ENCODE peak calls at places on chromosomes 12 and 14, in eight cellular contexts. Z, R, E, M, Q, I, J and N are unnamed samples.

GRCh38 chr12:40225337-40225983 is 663 bp downstream of the LRRK2 start:
- DNase-seq in J (no peak), Q (no peak), Z (no peak), E (no peak), M (no peak), R (no peak), I (no peak), N (no peak)

GRCh38 chr12:5784626-5785130 is 160.4 kb downstream of the ANO2 start:
- DNase-seq in M (no peak), E (peak; percentile 32), J (no peak), Z (no peak), I (no peak), R (no peak), Q (no peak), N (no peak)

GRCh38 chr12:93860659-93861373 is 183.6 kb downstream of the CRADD start:
- DNase-seq in Z (no peak), R (no peak), E (no peak), Q (no peak), I (no peak), M (no peak), J (no peak), N (no peak)

GRCh38 chr14:55580401-55581010 is 499 bp downstream of the KTN1 start:
- DNase-seq in R (no peak), Q (peak; percentile 26), I (peak; percentile 34), Z (peak; percentile 53), E (no peak), J (no peak), M (no peak), N (no peak)

GRCh38 chr12:54191550-54192022 is 2.8 kb upstream of the SMUG1 start:
- DNase-seq in Z (peak; percentile 79), R (peak; percentile 65), J (no peak), E (peak; percentile 97), M (peak; percentile 67), I (peak; percentile 86), Q (peak; percentile 79), N (peak; percentile 90)

GRCh38 chr12:57611810-57612710 is 825 bp downstream of the ARHGEF25 start:
- DNase-seq in R (no peak), Q (no peak), Z (no peak), J (no peak), M (no peak), E (no peak), I (no peak), N (no peak)

GRCh38 chr12:65823481-65824313 is 586 bp upstream of the HMGA2 start:
- DNase-seq in E (peak; percentile 78), Q (no peak), R (no peak), Z (peak; percentile 9), M (peak; percentile 22), J (no peak), I (peak; percentile 48), N (peak; percentile 67)

GRCh38 chr12:105831372-105831771 is 307.4 kb downstream of the NUAK1 start:
- DNase-seq in E (peak; percentile 23), I (no peak), Z (no peak), R (no peak), M (no peak), J (no peak), Q (no peak), N (no peak)

GRCh38 chr12:56633465-56634241 is 3.5 kb upstream of the BAZ2A start:
- DNase-seq in J (no peak), I (no peak), Z (no peak), M (no peak), R (no peak), E (no peak), Q (no peak), N (no peak)

GRCh38 chr12:114982760-114983159 is 298.8 kb upstream of the TBX3 start:
- DNase-seq in I (no peak), Z (no peak), E (no peak), Q (no peak), R (no peak), M (peak; percentile 30), J (no peak), N (peak; percentile 39)

GRCh38 chr14:103329421-103330347 is 4.4 kb upstream of the EIF5 start:
- DNase-seq in Q (no peak), M (peak; percentile 44), R (no peak), I (no peak), E (no peak), Z (no peak), J (no peak), N (peak; percentile 69)

GRCh38 chr12:1927751-1928351 is 9.4 kb upstream of the CACNA2D4 start:
- DNase-seq in Q (no peak), R (no peak), M (no peak), Z (no peak), E (peak; percentile 65), J (no peak), I (no peak), N (no peak)

GRCh38 chr12:69068431-69068830 is 135.5 kb upstream of the CPM start:
- DNase-seq in R (no peak), E (no peak), M (peak; percentile 35), I (no peak), J (no peak), Z (no peak), Q (no peak), N (no peak)

GRCh38 chr12:73460212-73460611 is 1077.4 kb upstream of the ATXN7L3B start:
- DNase-seq in M (no peak), R (no peak), E (no peak), J (no peak), I (no peak), Z (no peak), Q (no peak), N (no peak)

GRCh38 chr14:75972729-75973480 is 8.9 kb downstream of the TGFB3 start:
- DNase-seq in R (no peak), I (no peak), E (peak; percentile 28), Z (no peak), Q (no peak), J (no peak), M (no peak), N (no peak)

GRCh38 chr14:93715279-93715927 is 72.9 kb downstream of the PRIMA1 start:
- DNase-seq in M (no peak), I (no peak), Z (no peak), E (no peak), J (no peak), Q (no peak), R (no peak), N (no peak)

GRCh38 chr12:99435095-99435791 is 212.3 kb upstream of the GARIN6 start:
- DNase-seq in M (no peak), Z (no peak), E (no peak), I (no peak), J (no peak), Q (no peak), R (no peak), N (no peak)

GRCh38 chr12:22231836-22232235 is 102.7 kb downstream of the ST8SIA1 start:
- DNase-seq in E (peak; percentile 14), I (no peak), M (peak; percentile 8), Q (no peak), J (no peak), R (no peak), Z (no peak), N (peak; percentile 4)

GRCh38 chr14:29521526-29522137 is 406.0 kb downstream of the PRKD1 start:
- DNase-seq in Q (no peak), I (no peak), R (no peak), J (no peak), M (peak; percentile 27), Z (peak; percentile 3), E (peak; percentile 3), N (peak; percentile 29)

GRCh38 chr12:130715996-130716917 is at the start of gene RIMBP2:
- DNase-seq in Q (no peak), J (no peak), M (peak; percentile 18), R (peak; percentile 53), I (peak; percentile 20), Z (no peak), E (peak; percentile 75), N (peak; percentile 45)

GRCh38 chr12:107091989-107092641 is 1.2 kb downstream of the CRY1 start:
- DNase-seq in R (peak; percentile 4), E (peak; percentile 86), I (peak; percentile 34), Z (no peak), J (peak; percentile 68), M (peak; percentile 94), Q (peak; percentile 30), N (peak; percentile 98)

GRCh38 chr14:68468437-68469207 is 324.2 kb downstream of the ZFP36L1 start:
- DNase-seq in Z (peak; percentile 44), R (no peak), Q (peak; percentile 28), E (no peak), M (peak; percentile 51), J (no peak), I (no peak), N (peak; percentile 80)

GRCh38 chr12:49261726-49262125 is 3.2 kb upstream of the TUBA1C start:
- DNase-seq in Q (no peak), E (no peak), J (no peak), M (no peak), R (no peak), Z (no peak), I (no peak), N (no peak)

GRCh38 chr14:100406505-100407131 is 83.5 kb downstream of the SLC25A47 start:
- DNase-seq in I (no peak), J (no peak), R (no peak), Z (no peak), M (peak; percentile 47), E (no peak), Q (no peak), N (no peak)

GRCh38 chr14:66228267-66228970 is 257.8 kb upstream of the CCDC196 start:
- DNase-seq in J (no peak), I (no peak), M (no peak), Q (no peak), E (no peak), Z (peak; percentile 17), R (no peak), N (peak; percentile 1)

GRCh38 chr12:93234641-93235040 is 143.1 kb upstream of the NUDT4 start:
- DNase-seq in Q (no peak), J (no peak), M (no peak), R (no peak), I (no peak), E (no peak), Z (no peak), N (no peak)

GRCh38 chr12:51759175-51759574 is 89.3 kb downstream of the FIGNL2 start:
- DNase-seq in E (no peak), R (no peak), Z (no peak), Q (no peak), M (no peak), J (no peak), I (no peak), N (no peak)

GRCh38 chr12:28998662-28999120 is 150.4 kb upstream of the FAR2 start:
- DNase-seq in E (peak; percentile 6), Z (no peak), I (no peak), Q (no peak), J (no peak), R (no peak), M (peak; percentile 10), N (peak; percentile 73)

GRCh38 chr14:65423986-65424385 is 11.5 kb downstream of the FUT8 start:
- DNase-seq in I (no peak), R (no peak), E (no peak), Q (no peak), J (no peak), M (no peak), Z (no peak), N (no peak)

GRCh38 chr14:72643317-72643801 is 250.5 kb downstream of the DPF3 start:
- DNase-seq in E (peak; percentile 83), Z (no peak), Q (no peak), R (no peak), J (no peak), I (no peak), M (peak; percentile 79), N (peak; percentile 97)

GRCh38 chr14:24240110-24240918 is 2.1 kb downstream of the TINF2 start:
- DNase-seq in J (no peak), Q (no peak), Z (no peak), E (no peak), M (no peak), I (no peak), R (no peak), N (no peak)

GRCh38 chr14:74875941-74876913 is at the start of gene PROX2:
- DNase-seq in Q (no peak), I (no peak), J (no peak), E (no peak), M (no peak), R (no peak), Z (peak; percentile 40), N (no peak)

GRCh38 chr12:9925746-9926393 is 6.3 kb downstream of the CLEC2A start:
- DNase-seq in Z (no peak), Q (peak; percentile 22), I (no peak), E (peak; percentile 38), J (no peak), R (no peak), M (peak; percentile 42), N (peak; percentile 69)

GRCh38 chr14:82676403-82676802 is 1142.8 kb upstream of the SEL1L start:
- DNase-seq in Q (no peak), Z (no peak), J (no peak), M (no peak), E (no peak), R (no peak), I (no peak), N (no peak)